ENCODE peak calls at places on chromosome X, in five cellular contexts. Q is cardiac muscle cell, P is pancreas, M is testis, J is upper lobe of right lung. N is an unnamed sample.

GRCh38 chrX:115968436-115969252 is 201.9 kb upstream of the AGTR2 start:
- DNase-seq in P (peak; percentile 66), M (peak; percentile 69), J (peak; percentile 76), Q (peak; percentile 72), N (peak; percentile 71)

GRCh38 chrX:37468111-37468739 is 103.2 kb upstream of the LANCL3 start:
- DNase-seq in P (no peak), Q (no peak), J (no peak), M (no peak), N (no peak)

GRCh38 chrX:27889878-27890277 is 82.1 kb downstream of the MAGEB10 start:
- DNase-seq in J (no peak), Q (no peak), M (no peak), P (no peak), N (no peak)

GRCh38 chrX:154458954-154459829 is 1.1 kb downstream of the PLXNA3 start:
- DNase-seq in J (no peak), M (peak; percentile 38), P (no peak), Q (no peak), N (no peak)

GRCh38 chrX:68934922-68935321 is 106.1 kb downstream of the EFNB1 start:
- DNase-seq in M (no peak), P (no peak), Q (no peak), J (no peak), N (no peak)

GRCh38 chrX:31245714-31246113 is 173.9 kb upstream of the FTHL17 start:
- DNase-seq in Q (no peak), J (no peak), P (no peak), M (no peak), N (no peak)

GRCh38 chrX:106802388-106803275 is at the start of gene TBC1D8B:
- DNase-seq in J (peak; percentile 75), P (peak; percentile 69), M (peak; percentile 88), Q (peak; percentile 94), N (peak; percentile 61)

GRCh38 chrX:123962006-123962485 is 540 bp downstream of the STAG2 start:
- DNase-seq in M (no peak), Q (peak; percentile 7), P (no peak), J (no peak), N (no peak)

GRCh38 chrX:97936296-97936695 is 1052.6 kb downstream of the RPA4 start:
- DNase-seq in Q (no peak), M (no peak), P (no peak), J (no peak), N (no peak)

GRCh38 chrX:82087699-82088098 is 885.8 kb downstream of the SH3BGRL start:
- DNase-seq in Q (no peak), J (no peak), M (peak; percentile 69), P (no peak), N (no peak)

GRCh38 chrX:34810364-34810763 is 132.2 kb upstream of the FAM47B start:
- DNase-seq in M (no peak), P (no peak), J (no peak), Q (peak; percentile 16), N (no peak)

GRCh38 chrX:103187953-103188475 is 26.9 kb upstream of the BEX4 start:
- DNase-seq in P (no peak), J (no peak), M (no peak), Q (no peak), N (no peak)

GRCh38 chrX:39945709-39946108 is 152.0 kb downstream of the BCOR start:
- DNase-seq in P (no peak), Q (no peak), J (no peak), M (no peak), N (no peak)
- H3K4me3 ChIP-seq in P (no peak overlapping the region), Q (no peak overlapping the region), J (no peak overlapping the region), M (no peak overlapping the region), N (no peak overlapping the region)

DNA sequence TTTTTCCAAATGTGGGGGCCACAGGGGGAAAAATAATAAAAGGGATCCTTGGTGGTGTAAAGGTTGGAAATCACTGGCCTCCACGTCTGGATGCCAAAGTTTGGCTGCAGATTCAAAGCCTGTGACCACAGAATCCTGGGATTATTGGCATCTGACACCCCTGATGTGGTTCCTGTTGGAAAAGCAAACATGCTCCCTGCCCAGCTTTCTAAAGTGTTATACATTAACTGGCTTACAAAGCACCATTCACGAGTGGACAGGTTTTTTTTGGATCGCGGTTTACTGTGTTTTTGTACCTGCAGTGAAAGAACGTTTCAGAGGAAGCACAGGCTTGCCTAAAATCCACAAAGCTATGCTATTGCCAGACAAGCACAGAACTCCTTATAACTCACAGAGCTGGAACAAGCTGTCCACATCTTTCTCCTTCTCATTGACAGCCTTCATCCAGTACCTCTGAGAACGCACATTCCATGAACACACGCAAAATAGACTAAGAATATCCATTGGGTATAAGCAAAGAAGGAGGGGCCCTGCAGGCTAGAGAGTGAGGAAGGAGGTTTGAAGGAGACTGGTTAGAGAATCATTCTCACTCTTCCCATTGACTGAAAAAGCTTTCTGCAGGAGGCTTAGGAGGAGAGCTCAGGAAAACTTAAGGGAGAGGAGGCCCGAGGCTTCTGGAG is 14.5 kb upstream of the CAPN6 start:
- DNase-seq in M (no peak), Q (no peak), J (no peak), P (no peak), N (no peak)
- H3K4me1 ChIP-seq in M (no peaks in the 10 kb centered on the region), Q (no peaks in the 10 kb centered on the region), J (no peaks in the 10 kb centered on the region), P (peaks cover 7% of the 10 kb centered on the region), N (no peaks in the 10 kb centered on the region)

GRCh38 chrX:2894885-2895292 is 34.2 kb downstream of the ARSD start:
- DNase-seq in J (no peak), M (no peak), P (no peak), Q (peak; percentile 38), N (no peak)
- H3K27ac ChIP-seq in J (no peak overlapping the region), M (no peak overlapping the region), P (no peak overlapping the region), Q (peak overlapping the region; percentile 83), N (no peak overlapping the region)

GRCh38 chrX:40950546-40950945 is 134.7 kb upstream of the USP9X start:
- DNase-seq in P (no peak), Q (no peak), M (no peak), J (no peak), N (no peak)

GRCh38 chrX:40949071-40949470 is 136.2 kb upstream of the USP9X start:
- DNase-seq in Q (no peak), P (no peak), M (no peak), J (no peak), N (no peak)

GRCh38 chrX:40953369-40953768 is 131.9 kb upstream of the USP9X start:
- DNase-seq in Q (no peak), J (no peak), M (no peak), P (no peak), N (no peak)

GRCh38 chrX:40947276-40947675 is 138.0 kb upstream of the USP9X start:
- DNase-seq in J (no peak), P (no peak), Q (peak; percentile 66), M (no peak), N (no peak)

GRCh38 chrX:40952855-40953254 is 132.4 kb upstream of the USP9X start:
- DNase-seq in Q (peak; percentile 27), P (no peak), J (no peak), M (no peak), N (no peak)
- H3K4me3 ChIP-seq in Q (no peak overlapping the region), P (no peak overlapping the region), J (peak overlapping the region; percentile 19), M (no peak overlapping the region), N (no peak overlapping the region)

GRCh38 chrX:20514358-20514757 is 247.6 kb upstream of the RPS6KA3 start:
- DNase-seq in P (no peak), M (no peak), J (no peak), Q (peak; percentile 69), N (no peak)
- H3K4me1 ChIP-seq in P (no peaks in the 10 kb centered on the region), M (no peaks in the 10 kb centered on the region), J (no peaks in the 10 kb centered on the region), Q (peaks cover 5% of the 10 kb centered on the region), N (no peaks in the 10 kb centered on the region)

GRCh38 chrX:373641-374471 is 12.9 kb downstream of the PPP2R3B start:
- DNase-seq in M (peak; percentile 36), P (no peak), Q (peak; percentile 30), J (no peak), N (no peak)
- H3K27ac ChIP-seq in M (no peak overlapping the region), P (no peak overlapping the region), Q (peak overlapping the region; percentile 85), J (no peak overlapping the region), N (no peak overlapping the region)

DNA sequence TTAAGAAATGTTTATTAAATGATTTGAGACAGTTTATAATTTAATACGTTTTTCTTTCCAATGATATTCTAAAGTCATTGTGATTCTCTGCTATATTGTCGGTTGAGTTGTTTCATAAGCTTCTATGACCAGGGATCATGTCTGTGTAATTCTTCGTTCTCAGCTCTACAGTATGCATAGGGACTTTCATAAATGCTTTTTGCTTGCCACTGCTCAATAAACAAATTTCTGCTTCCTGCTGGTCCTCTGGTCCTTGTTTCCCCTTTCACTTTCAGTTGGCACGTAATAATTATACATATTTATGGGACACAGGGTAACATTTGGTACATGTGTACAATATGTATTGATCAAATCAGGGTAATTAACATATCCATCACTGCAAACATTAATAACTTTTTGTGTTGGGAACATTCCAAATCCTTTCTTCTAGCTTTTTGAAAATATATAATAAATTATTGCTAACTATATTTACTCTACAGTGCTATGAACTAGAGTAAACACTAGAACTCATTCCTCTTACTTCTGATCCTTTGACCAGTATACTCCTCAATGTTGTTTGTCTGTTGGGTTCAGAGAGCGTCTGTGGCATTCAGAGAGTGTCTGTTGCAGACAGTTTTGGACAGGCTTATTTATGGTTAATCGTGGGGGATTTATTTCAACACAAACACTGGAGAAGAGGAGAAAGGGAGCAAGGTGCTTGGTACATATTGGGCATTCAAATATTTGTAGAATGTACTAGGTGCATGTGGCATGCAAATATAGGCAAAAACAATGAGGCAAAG is 68.3 kb upstream of the SPANXB1 start:
- DNase-seq in J (no peak), M (no peak), P (no peak), Q (no peak), N (no peak)
- H3K4me3 ChIP-seq in J (no peak overlapping the region), M (no peak overlapping the region), P (no peak overlapping the region), Q (no peak overlapping the region), N (no peak overlapping the region)

DNA sequence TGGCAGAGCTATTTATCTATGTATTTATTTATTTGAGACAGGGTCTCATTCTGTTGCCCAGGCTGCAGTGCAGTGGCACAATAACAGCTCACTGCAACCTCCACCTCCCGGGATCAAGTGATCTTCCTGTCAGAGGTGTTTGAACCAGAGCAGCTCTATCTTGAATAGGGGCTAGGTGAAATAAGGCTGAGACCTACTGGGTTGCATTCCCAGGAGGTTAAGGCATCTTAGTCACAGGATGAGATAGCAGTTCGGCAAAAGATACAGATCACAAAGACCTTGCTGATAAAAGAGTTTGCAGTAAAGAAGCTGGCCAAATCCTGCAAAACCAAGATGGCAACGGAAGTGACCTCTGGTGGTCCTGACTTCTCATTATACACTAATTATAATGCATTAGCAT is 501.9 kb downstream of the AFF2 start:
- DNase-seq in M (no peak), J (no peak), Q (no peak), P (no peak), N (no peak)
- H3K4me1 ChIP-seq in M (no peaks in the 10 kb centered on the region), J (no peaks in the 10 kb centered on the region), Q (no peaks in the 10 kb centered on the region), P (no peaks in the 10 kb centered on the region), N (no peaks in the 10 kb centered on the region)